ENCODE peak calls at places on chromosomes 16 and 17, in seven cellular contexts. A, R, T, O, M, F and P are unnamed samples.
A peak's percentile ranks its signal among the peaks of the same experiment; 100 is the strongest.

GRCh38 chr17:81552244-81553017 is at the start of gene FAAP100:
- DNase-seq in T (peak; percentile 81), O (no peak), A (no peak), M (peak; percentile 73), F (peak; percentile 78), R (peak; percentile 90), P (peak; percentile 93)

GRCh38 chr17:9998060-9998459 is 93.0 kb upstream of the RCVRN start:
- DNase-seq in T (no peak), M (no peak), F (no peak), O (no peak), R (no peak), A (no peak), P (no peak)

GRCh38 chr17:37781451-37781850 is 36.6 kb upstream of the HNF1B start:
- DNase-seq in O (no peak), T (no peak), A (no peak), M (no peak), R (no peak), F (no peak), P (no peak)

GRCh38 chr16:27444470-27444869 is 42.5 kb downstream of the IL21R start:
- DNase-seq in O (no peak), M (no peak), T (no peak), R (no peak), A (no peak), F (no peak), P (no peak)

GRCh38 chr17:17019891-17020456 is 22.3 kb upstream of the MPRIP start:
- DNase-seq in O (no peak), T (no peak), R (no peak), F (no peak), M (no peak), A (no peak), P (no peak)

GRCh38 chr16:261031-261691 is 14.6 kb downstream of the RGS11 start:
- DNase-seq in F (no peak), M (no peak), A (no peak), R (no peak), O (no peak), T (no peak), P (no peak)

GRCh38 chr17:30831663-30832437 is at the start of gene ATAD5:
- DNase-seq in R (peak; percentile 91), O (peak; percentile 74), T (peak; percentile 94), A (peak; percentile 59), F (peak; percentile 93), M (peak; percentile 94), P (peak; percentile 90)

GRCh38 chr16:30784215-30784614 is 2.8 kb downstream of the ZNF629 start:
- DNase-seq in F (no peak), M (no peak), O (no peak), A (no peak), R (no peak), T (no peak), P (no peak)

GRCh38 chr16:13171313-13171712 is 269.9 kb downstream of the SHISA9 start:
- DNase-seq in M (no peak), F (no peak), A (no peak), T (no peak), O (no peak), R (no peak), P (no peak)

GRCh38 chr16:84484579-84485254 is 19.7 kb downstream of the MEAK7 start:
- DNase-seq in F (peak; percentile 49), A (no peak), R (peak; percentile 60), T (peak; percentile 66), M (peak; percentile 70), O (no peak), P (no peak)

GRCh38 chr16:89534147-89534788 is 26.1 kb downstream of the SPG7 start:
- DNase-seq in O (no peak), T (peak; percentile 93), A (no peak), M (no peak), F (peak; percentile 26), R (no peak), P (no peak)

GRCh38 chr16:58487566-58488351 is 12.2 kb upstream of the NDRG4 start:
- DNase-seq in T (peak; percentile 67), F (peak; percentile 82), O (no peak), M (peak; percentile 76), R (peak; percentile 90), A (peak; percentile 93), P (peak; percentile 73)

GRCh38 chr16:77450790-77451487 is 16.1 kb upstream of the ADAMTS18 start:
- DNase-seq in R (no peak), A (no peak), T (no peak), F (no peak), M (no peak), O (no peak), P (no peak)

GRCh38 chr17:35344262-35344661 is 29.2 kb downstream of the SLFN11 start:
- DNase-seq in A (no peak), F (no peak), T (no peak), O (no peak), M (no peak), R (no peak), P (no peak)

GRCh38 chr16:70656712-70657263 is 10.4 kb downstream of the IL34 start:
- DNase-seq in M (no peak), R (no peak), F (no peak), O (no peak), A (no peak), T (no peak), P (no peak)

GRCh38 chr17:11404431-11404830 is 163.4 kb downstream of the SHISA6 start:
- DNase-seq in M (peak; percentile 34), O (no peak), A (no peak), T (no peak), R (peak; percentile 10), F (no peak), P (no peak)

GRCh38 chr17:2400474-2400866 is 390 bp downstream of the MNT start:
- DNase-seq in M (peak; percentile 70), T (peak; percentile 64), O (no peak), R (peak; percentile 45), F (peak; percentile 70), A (no peak), P (no peak)

GRCh38 chr17:51860934-51861561 is 297.5 kb downstream of the CA10 start:
- DNase-seq in R (peak; percentile 82), A (peak; percentile 43), F (peak; percentile 38), M (peak; percentile 72), T (peak; percentile 1), O (no peak), P (no peak)

GRCh38 chr16:87802670-87803069 is 36.9 kb upstream of the KLHDC4 start:
- DNase-seq in F (no peak), T (no peak), M (no peak), O (no peak), R (no peak), A (no peak), P (peak; percentile 56)

GRCh38 chr16:72108353-72109102 is 14.9 kb downstream of the DHX38 start:
- DNase-seq in R (no peak), M (no peak), O (no peak), A (no peak), F (no peak), T (no peak), P (no peak)

GRCh38 chr17:10135539-10136257 is 62.7 kb downstream of the GAS7 start:
- DNase-seq in M (peak; percentile 60), A (no peak), F (no peak), T (peak; percentile 59), R (no peak), O (no peak), P (no peak)

GRCh38 chr17:74730491-74731346 is 6.3 kb upstream of the RAB37 start:
- DNase-seq in A (no peak), T (no peak), R (no peak), F (peak; percentile 25), M (no peak), O (no peak), P (no peak)

GRCh38 chr17:1577186-1577585 is 14.6 kb upstream of the PITPNA start:
- DNase-seq in T (peak; percentile 91), A (no peak), M (peak; percentile 70), F (no peak), R (peak; percentile 20), O (peak; percentile 85), P (no peak)

GRCh38 chr17:82103588-82104451 is 5.8 kb upstream of the FASN start:
- DNase-seq in R (peak; percentile 74), A (no peak), T (peak; percentile 35), O (no peak), M (peak; percentile 70), F (no peak), P (no peak)

GRCh38 chr16:17343028-17343427 is 127.7 kb downstream of the XYLT1 start:
- DNase-seq in R (no peak), A (no peak), F (peak; percentile 58), O (no peak), T (no peak), M (no peak), P (peak; percentile 44)

GRCh38 chr16:19014456-19014855 is 30.7 kb downstream of the TMC7 start:
- DNase-seq in M (no peak), F (no peak), T (no peak), A (no peak), R (no peak), O (no peak), P (no peak)

GRCh38 chr16:85963746-85964370 is 64.9 kb downstream of the IRF8 start:
- DNase-seq in A (no peak), O (no peak), M (no peak), R (no peak), T (peak; percentile 30), F (no peak), P (no peak)

GRCh38 chr17:80827646-80828643 is 163.7 kb upstream of the CHMP6 start:
- DNase-seq in O (no peak), F (no peak), R (no peak), T (peak; percentile 8), A (peak; percentile 41), M (no peak), P (no peak)

GRCh38 chr16:89191033-89191900 is 9.1 kb downstream of the SLC22A31 start:
- DNase-seq in O (no peak), A (no peak), R (no peak), F (peak; percentile 4), T (no peak), M (no peak), P (peak; percentile 21)

GRCh38 chr16:50593410-50594139 is 45.4 kb downstream of the NKD1 start:
- DNase-seq in O (no peak), F (no peak), R (no peak), M (no peak), A (peak; percentile 23), T (no peak), P (no peak)

GRCh38 chr16:49534901-49535300 is 161.3 kb downstream of the C16orf78 start:
- DNase-seq in F (no peak), A (no peak), T (no peak), O (no peak), M (no peak), R (no peak), P (no peak)

GRCh38 chr17:75945202-75945601 is 4.4 kb upstream of the FBF1 start:
- DNase-seq in A (no peak), O (no peak), R (no peak), F (no peak), T (no peak), M (no peak), P (no peak)

GRCh38 chr16:21684199-21684598 is 20.4 kb downstream of the OTOA start:
- DNase-seq in F (peak; percentile 57), M (peak; percentile 32), O (no peak), A (no peak), R (peak; percentile 51), T (peak; percentile 3), P (no peak)

GRCh38 chr17:64001763-64002529 is 3.8 kb downstream of the PRR29 start:
- DNase-seq in O (no peak), F (no peak), T (peak; percentile 36), R (no peak), A (no peak), M (no peak), P (no peak)

GRCh38 chr16:23974223-23974622 is 138.4 kb downstream of the PRKCB start:
- DNase-seq in M (no peak), O (no peak), R (no peak), T (no peak), F (no peak), A (peak; percentile 29), P (no peak)